ENCODE peak calls at places on chromosomes 6 and 20, in six cellular contexts. One of them, this sample, is unnamed.

GRCh38 chr20:61949363-61949713 is 116.3 kb downstream of the TAF4 start:
- DNase-seq in IMR-90: no peak
- DNase-seq in mesendoderm: no peak
- DNase-seq in mesenchymal stem cell: no peak
- DNase-seq in H1: no peak
- DNase-seq in H9: no peak
- DNase-seq in this sample: no peak

GRCh38 chr6:3088853-3089445 is 20.7 kb downstream of the RIPK1 start:
- DNase-seq in H9: no peak
- DNase-seq in H1: no peak
- DNase-seq in mesenchymal stem cell: no peak
- DNase-seq in mesendoderm: no peak
- DNase-seq in IMR-90: peak
- DNase-seq in this sample: no peak

GRCh38 chr20:37393196-37393862 is 47.4 kb downstream of the SRC start:
- DNase-seq in mesenchymal stem cell: no peak
- DNase-seq in IMR-90: no peak
- DNase-seq in mesendoderm: no peak
- DNase-seq in H9: no peak
- DNase-seq in H1: no peak
- DNase-seq in this sample: no peak

GRCh38 chr6:138541793-138542481 is 42.6 kb upstream of the NHSL1 start:
- DNase-seq in H1: no peak
- DNase-seq in mesenchymal stem cell: peak
- DNase-seq in mesendoderm: peak
- DNase-seq in IMR-90: no peak
- DNase-seq in H9: no peak
- DNase-seq in this sample: no peak

GRCh38 chr6:145539831-145540230 is 195.5 kb downstream of the EPM2A start:
- DNase-seq in mesendoderm: no peak
- DNase-seq in mesenchymal stem cell: peak
- DNase-seq in IMR-90: peak
- DNase-seq in H1: no peak
- DNase-seq in H9: no peak
- DNase-seq in this sample: no peak

GRCh38 chr6:4518506-4518905 is 257.7 kb upstream of the CDYL start:
- DNase-seq in IMR-90: peak
- DNase-seq in H1: no peak
- DNase-seq in H9: no peak
- DNase-seq in mesendoderm: no peak
- DNase-seq in mesenchymal stem cell: peak
- DNase-seq in this sample: no peak

GRCh38 chr6:119119989-119120388 is 41.5 kb upstream of the FAM184A start:
- DNase-seq in IMR-90: peak
- DNase-seq in H9: no peak
- DNase-seq in mesendoderm: no peak
- DNase-seq in H1: no peak
- DNase-seq in mesenchymal stem cell: peak
- DNase-seq in this sample: no peak

GRCh38 chr6:114162691-114163090 is 180.1 kb downstream of the HS3ST5 start:
- DNase-seq in mesendoderm: no peak
- DNase-seq in mesenchymal stem cell: no peak
- DNase-seq in H9: no peak
- DNase-seq in H1: no peak
- DNase-seq in IMR-90: no peak
- DNase-seq in this sample: no peak

GRCh38 chr20:50249447-50250388 is 59.1 kb downstream of the CEBPB start:
- DNase-seq in H1: no peak
- DNase-seq in mesendoderm: no peak
- DNase-seq in mesenchymal stem cell: no peak
- DNase-seq in IMR-90: no peak
- DNase-seq in H9: no peak
- DNase-seq in this sample: no peak

GRCh38 chr6:119349341-119350201 is at the start of gene MAN1A1:
- DNase-seq in H1: peak
- DNase-seq in mesendoderm: peak
- DNase-seq in IMR-90: peak
- DNase-seq in mesenchymal stem cell: peak
- DNase-seq in H9: peak
- DNase-seq in this sample: peak

GRCh38 chr20:20214757-20215275 is 153.1 kb upstream of the INSM1 start:
- DNase-seq in mesenchymal stem cell: no peak
- DNase-seq in H1: no peak
- DNase-seq in IMR-90: no peak
- DNase-seq in mesendoderm: no peak
- DNase-seq in H9: no peak
- DNase-seq in this sample: no peak

GRCh38 chr6:134217516-134218140 is 100.3 kb downstream of the SGK1 start:
- DNase-seq in H9: no peak
- DNase-seq in IMR-90: no peak
- DNase-seq in H1: no peak
- DNase-seq in mesendoderm: no peak
- DNase-seq in mesenchymal stem cell: peak
- DNase-seq in this sample: no peak

GRCh38 chr6:113018351-113019151 is 671.4 kb downstream of the RFPL4B start:
- DNase-seq in IMR-90: peak
- DNase-seq in H1: no peak
- DNase-seq in mesendoderm: no peak
- DNase-seq in H9: no peak
- DNase-seq in mesenchymal stem cell: peak
- DNase-seq in this sample: no peak

GRCh38 chr6:117483645-117484016 is 1.2 kb downstream of the DCBLD1 start:
- DNase-seq in H9: no peak
- DNase-seq in mesendoderm: no peak
- DNase-seq in mesenchymal stem cell: peak
- DNase-seq in H1: no peak
- DNase-seq in IMR-90: peak
- DNase-seq in this sample: no peak

GRCh38 chr6:28648035-28648877 is 122.6 kb downstream of the GPX5 start:
- DNase-seq in H1: peak
- DNase-seq in H9: peak
- DNase-seq in mesenchymal stem cell: peak
- DNase-seq in mesendoderm: peak
- DNase-seq in IMR-90: peak
- DNase-seq in this sample: peak

GRCh38 chr20:62861732-62862336 is at the start of gene TCFL5:
- DNase-seq in IMR-90: peak
- DNase-seq in H1: no peak
- DNase-seq in H9: peak
- DNase-seq in mesendoderm: peak
- DNase-seq in mesenchymal stem cell: peak
- DNase-seq in this sample: peak

GRCh38 chr6:93918258-93918657 is 498.9 kb upstream of the EPHA7 start:
- DNase-seq in H9: no peak
- DNase-seq in mesendoderm: no peak
- DNase-seq in mesenchymal stem cell: no peak
- DNase-seq in H1: no peak
- DNase-seq in IMR-90: no peak
- DNase-seq in this sample: no peak

GRCh38 chr20:63499333-63499969 is 568 bp upstream of the EEF1A2 start:
- DNase-seq in H1: no peak
- DNase-seq in H9: peak
- DNase-seq in mesenchymal stem cell: no peak
- DNase-seq in IMR-90: no peak
- DNase-seq in mesendoderm: no peak
- DNase-seq in this sample: no peak

GRCh38 chr6:53282741-53283140 is 66.0 kb downstream of the ELOVL5 start:
- DNase-seq in mesendoderm: no peak
- DNase-seq in IMR-90: no peak
- DNase-seq in mesenchymal stem cell: peak
- DNase-seq in H9: no peak
- DNase-seq in H1: no peak
- DNase-seq in this sample: no peak

GRCh38 chr6:148608211-148608951 is 138.4 kb upstream of the UST start:
- DNase-seq in IMR-90: peak
- DNase-seq in H1: no peak
- DNase-seq in H9: no peak
- DNase-seq in mesendoderm: peak
- DNase-seq in mesenchymal stem cell: peak
- DNase-seq in this sample: no peak

GRCh38 chr6:129033173-129033572 is 150.2 kb downstream of the LAMA2 start:
- DNase-seq in mesenchymal stem cell: no peak
- DNase-seq in H1: no peak
- DNase-seq in mesendoderm: no peak
- DNase-seq in H9: no peak
- DNase-seq in IMR-90: no peak
- DNase-seq in this sample: no peak

DNA sequence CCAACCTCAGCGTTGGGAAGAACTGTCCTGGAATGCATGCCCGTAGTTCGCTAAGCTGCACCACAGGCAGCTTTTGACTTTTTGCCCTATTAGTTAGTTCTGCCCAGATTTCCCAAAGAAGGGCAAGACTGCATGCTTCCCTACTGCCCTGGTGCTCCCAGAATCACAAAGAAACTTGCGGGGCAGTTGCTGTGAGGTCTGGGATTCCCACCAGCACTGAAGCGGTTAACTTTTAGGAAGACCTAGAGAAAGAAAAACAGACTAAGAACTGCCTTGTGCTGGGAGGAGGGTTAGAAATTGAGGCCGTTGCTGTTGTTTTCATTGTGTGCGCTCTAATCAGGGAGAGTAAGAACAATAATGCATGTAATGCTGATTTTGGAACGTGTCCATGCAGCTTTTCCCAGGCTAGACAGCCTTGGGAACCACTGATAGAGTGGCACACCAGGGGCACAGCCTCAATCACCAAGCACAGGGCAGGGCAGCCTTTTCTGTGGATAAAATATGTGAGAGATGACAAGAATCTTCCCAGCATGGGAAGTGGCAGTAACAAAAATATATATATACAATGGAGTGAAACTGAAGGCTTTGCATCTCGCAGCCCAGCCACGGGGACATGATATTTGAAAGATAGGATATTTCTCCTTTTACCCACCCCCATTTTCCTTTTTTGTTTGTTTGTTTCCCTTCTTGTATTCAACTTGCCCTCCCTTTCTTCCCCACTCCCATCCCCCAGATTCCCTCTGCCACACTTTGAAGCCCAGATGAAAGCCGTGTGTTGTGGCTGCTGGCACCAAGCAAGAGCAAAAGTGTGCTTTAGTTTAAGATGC is 137.6 kb upstream of the HEY2 start:
- DNase-seq in H1: no peak
- DNase-seq in mesendoderm: peak
- DNase-seq in H9: no peak
- DNase-seq in IMR-90: no peak
- DNase-seq in mesenchymal stem cell: peak
- DNase-seq in this sample: peak
- H4K8ac ChIP-seq in H1: peak
- H4K8ac ChIP-seq in mesendoderm: no peak
- H4K8ac ChIP-seq in H9: no peak
- H4K8ac ChIP-seq in IMR-90: no peak
- H4K8ac ChIP-seq in mesenchymal stem cell: peak
- H4K8ac ChIP-seq in this sample: no peak

GRCh38 chr20:45183084-45183483 is 8.4 kb downstream of the PI3 start:
- DNase-seq in mesendoderm: no peak
- DNase-seq in H9: no peak
- DNase-seq in mesenchymal stem cell: no peak
- DNase-seq in H1: no peak
- DNase-seq in IMR-90: no peak
- DNase-seq in this sample: no peak
- H3K9ac ChIP-seq in mesendoderm: no peak
- H3K9ac ChIP-seq in H9: no peak
- H3K9ac ChIP-seq in mesenchymal stem cell: no peak
- H3K9ac ChIP-seq in H1: no peak
- H3K9ac ChIP-seq in IMR-90: no peak
- H3K9ac ChIP-seq in this sample: no peak

GRCh38 chr6:31794294-31794865 is 1.2 kb downstream of the VARS1 start:
- DNase-seq in H9: no peak
- DNase-seq in mesenchymal stem cell: peak
- DNase-seq in IMR-90: peak
- DNase-seq in H1: no peak
- DNase-seq in mesendoderm: no peak
- DNase-seq in this sample: no peak
- H2BK120ac ChIP-seq in H9: no peak
- H2BK120ac ChIP-seq in mesenchymal stem cell: peak
- H2BK120ac ChIP-seq in IMR-90: no peak
- H2BK120ac ChIP-seq in H1: no peak
- H2BK120ac ChIP-seq in mesendoderm: no peak
- H2BK120ac ChIP-seq in this sample: no peak

GRCh38 chr20:35225319-35226125 is 968 bp upstream of the MMP24 start:
- DNase-seq in mesendoderm: peak
- DNase-seq in mesenchymal stem cell: no peak
- DNase-seq in H1: no peak
- DNase-seq in H9: no peak
- DNase-seq in IMR-90: no peak
- DNase-seq in this sample: no peak
- H4K8ac ChIP-seq in mesendoderm: no peak
- H4K8ac ChIP-seq in mesenchymal stem cell: no peak
- H4K8ac ChIP-seq in H1: no peak
- H4K8ac ChIP-seq in H9: no peak
- H4K8ac ChIP-seq in IMR-90: no peak
- H4K8ac ChIP-seq in this sample: no peak

GRCh38 chr6:116385462-116385807 is 14.7 kb downstream of the DSE start:
- DNase-seq in mesendoderm: no peak
- DNase-seq in mesenchymal stem cell: peak
- DNase-seq in IMR-90: peak
- DNase-seq in H9: no peak
- DNase-seq in H1: no peak
- DNase-seq in this sample: no peak
- H3K9ac ChIP-seq in mesendoderm: no peak
- H3K9ac ChIP-seq in mesenchymal stem cell: peak
- H3K9ac ChIP-seq in IMR-90: no peak
- H3K9ac ChIP-seq in H9: no peak
- H3K9ac ChIP-seq in H1: no peak
- H3K9ac ChIP-seq in this sample: no peak

GRCh38 chr6:30489081-30490030 is at the start of gene HLA-E:
- DNase-seq in H9: peak
- DNase-seq in mesendoderm: peak
- DNase-seq in H1: peak
- DNase-seq in IMR-90: peak
- DNase-seq in mesenchymal stem cell: peak
- DNase-seq in this sample: peak

GRCh38 chr6:30483677-30484279 is 5.5 kb upstream of the HLA-E start:
- DNase-seq in H1: no peak
- DNase-seq in H9: no peak
- DNase-seq in mesenchymal stem cell: peak
- DNase-seq in mesendoderm: peak
- DNase-seq in IMR-90: peak
- DNase-seq in this sample: peak

GRCh38 chr6:30480536-30481156 is 8.7 kb upstream of the HLA-E start:
- DNase-seq in H1: no peak
- DNase-seq in IMR-90: no peak
- DNase-seq in H9: no peak
- DNase-seq in mesenchymal stem cell: no peak
- DNase-seq in mesendoderm: no peak
- DNase-seq in this sample: no peak

GRCh38 chr6:30481213-30481964 is 7.9 kb upstream of the HLA-E start:
- DNase-seq in mesenchymal stem cell: no peak
- DNase-seq in H1: no peak
- DNase-seq in mesendoderm: no peak
- DNase-seq in IMR-90: no peak
- DNase-seq in H9: no peak
- DNase-seq in this sample: no peak

DNA sequence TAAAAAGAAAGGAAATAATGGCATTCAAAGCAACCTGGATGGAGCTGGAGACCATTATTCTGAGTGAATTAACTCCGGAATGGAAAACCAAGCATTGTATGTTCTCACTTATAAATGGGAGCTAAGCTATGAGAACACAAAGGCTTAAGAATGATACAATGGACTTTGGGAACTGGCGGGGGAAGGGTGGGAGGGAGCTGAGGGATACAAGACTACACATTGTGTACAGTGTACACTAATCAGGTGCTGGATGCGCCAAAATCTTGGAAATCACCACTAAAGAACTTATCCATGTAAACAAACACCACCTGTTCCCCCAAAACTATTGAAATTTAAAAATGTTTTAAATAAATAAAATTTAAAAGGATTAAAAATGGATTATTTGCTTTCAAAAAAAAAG is 4.1 kb upstream of the HLA-E start:
- DNase-seq in H9: no peak
- DNase-seq in mesendoderm: no peak
- DNase-seq in H1: no peak
- DNase-seq in IMR-90: no peak
- DNase-seq in mesenchymal stem cell: no peak
- DNase-seq in this sample: no peak
- H2BK120ac ChIP-seq in H9: no peak
- H2BK120ac ChIP-seq in mesendoderm: no peak
- H2BK120ac ChIP-seq in H1: no peak
- H2BK120ac ChIP-seq in IMR-90: no peak
- H2BK120ac ChIP-seq in mesenchymal stem cell: no peak
- H2BK120ac ChIP-seq in this sample: no peak